ENCODE peak calls at places on chromosome 13, in five cellular contexts. One of them, this sample, is unnamed.

GRCh38 chr13:109253316-109253715 is 533.1 kb downstream of the IRS2 start:
- DNase-seq in Peyer's patch: no peak
- DNase-seq in uterus: no peak
- DNase-seq in A549: no peak
- DNase-seq in thyroid gland: no peak
- DNase-seq in this sample: no peak

GRCh38 chr13:68719815-68720214 is 1387.8 kb upstream of the ATXN8OS start:
- DNase-seq in A549: no peak
- DNase-seq in Peyer's patch: no peak
- DNase-seq in uterus: no peak
- DNase-seq in thyroid gland: no peak
- DNase-seq in this sample: no peak

GRCh38 chr13:42752731-42753130 is 28.7 kb upstream of the FAM216B start:
- DNase-seq in uterus: no peak
- DNase-seq in thyroid gland: no peak
- DNase-seq in A549: no peak
- DNase-seq in Peyer's patch: no peak
- DNase-seq in this sample: no peak

GRCh38 chr13:73937420-73937819 is 196.8 kb downstream of the KLF12 start:
- DNase-seq in uterus: no peak
- DNase-seq in Peyer's patch: no peak
- DNase-seq in thyroid gland: no peak
- DNase-seq in A549: no peak
- DNase-seq in this sample: no peak

GRCh38 chr13:46562152-46562551 is 9.2 kb downstream of the LRCH1 start:
- DNase-seq in Peyer's patch: no peak
- DNase-seq in A549: no peak
- DNase-seq in uterus: no peak
- DNase-seq in thyroid gland: no peak
- DNase-seq in this sample: no peak

GRCh38 chr13:99929866-99930265 is 41.7 kb downstream of the ZIC5 start:
- DNase-seq in A549: no peak
- DNase-seq in thyroid gland: no peak
- DNase-seq in uterus: no peak
- DNase-seq in Peyer's patch: no peak
- DNase-seq in this sample: no peak

GRCh38 chr13:80737513-80737912 is 396.6 kb upstream of the SPRY2 start:
- DNase-seq in Peyer's patch: no peak
- DNase-seq in thyroid gland: no peak
- DNase-seq in A549: no peak
- DNase-seq in uterus: no peak
- DNase-seq in this sample: no peak

GRCh38 chr13:48304132-48304876 is 753 bp downstream of the RB1 start:
- DNase-seq in uterus: no peak
- DNase-seq in A549: peak; percentile 22
- DNase-seq in Peyer's patch: peak; percentile 78
- DNase-seq in thyroid gland: peak; percentile 40
- DNase-seq in this sample: peak; percentile 72

GRCh38 chr13:101681834-101682233 is 229.4 kb downstream of the ITGBL1 start:
- DNase-seq in thyroid gland: no peak
- DNase-seq in Peyer's patch: no peak
- DNase-seq in A549: no peak
- DNase-seq in uterus: no peak
- DNase-seq in this sample: no peak

GRCh38 chr13:105047676-105048295 is 1487.7 kb downstream of the EFNB2 start:
- DNase-seq in thyroid gland: peak; percentile 27
- DNase-seq in Peyer's patch: no peak
- DNase-seq in uterus: no peak
- DNase-seq in A549: no peak
- DNase-seq in this sample: no peak

GRCh38 chr13:97058417-97058816 is 64.1 kb upstream of the OXGR1 start:
- DNase-seq in uterus: no peak
- DNase-seq in Peyer's patch: no peak
- DNase-seq in thyroid gland: no peak
- DNase-seq in A549: no peak
- DNase-seq in this sample: no peak

GRCh38 chr13:87244256-87244870 is 426.8 kb upstream of the SLITRK5 start:
- DNase-seq in Peyer's patch: no peak
- DNase-seq in A549: no peak
- DNase-seq in uterus: no peak
- DNase-seq in thyroid gland: no peak
- DNase-seq in this sample: no peak

GRCh38 chr13:29227560-29227959 is 367.9 kb downstream of the SLC7A1 start:
- DNase-seq in Peyer's patch: no peak
- DNase-seq in A549: no peak
- DNase-seq in thyroid gland: no peak
- DNase-seq in uterus: no peak
- DNase-seq in this sample: no peak

GRCh38 chr13:59666504-59666903 is 497.2 kb downstream of the DIAPH3 start:
- DNase-seq in Peyer's patch: no peak
- DNase-seq in thyroid gland: no peak
- DNase-seq in uterus: no peak
- DNase-seq in A549: no peak
- DNase-seq in this sample: no peak

GRCh38 chr13:52067237-52067636 is 42.7 kb downstream of the UTP14C start:
- DNase-seq in A549: peak; percentile 21
- DNase-seq in thyroid gland: no peak
- DNase-seq in Peyer's patch: no peak
- DNase-seq in uterus: no peak
- DNase-seq in this sample: no peak

GRCh38 chr13:112784811-112785418 is 95.1 kb downstream of the ATP11A start:
- DNase-seq in thyroid gland: no peak
- DNase-seq in A549: no peak
- DNase-seq in Peyer's patch: no peak
- DNase-seq in uterus: no peak
- DNase-seq in this sample: no peak

GRCh38 chr13:38376551-38376950 is 26.9 kb downstream of the UFM1 start:
- DNase-seq in uterus: no peak
- DNase-seq in thyroid gland: no peak
- DNase-seq in Peyer's patch: no peak
- DNase-seq in A549: no peak
- DNase-seq in this sample: no peak

GRCh38 chr13:94967183-94968039 is 255.1 kb upstream of the SOX21 start:
- DNase-seq in A549: peak; percentile 38
- DNase-seq in Peyer's patch: no peak
- DNase-seq in uterus: no peak
- DNase-seq in thyroid gland: no peak
- DNase-seq in this sample: no peak

GRCh38 chr13:50387124-50387581 is 371.9 kb downstream of the KCNRG start:
- DNase-seq in Peyer's patch: peak; percentile 49
- DNase-seq in thyroid gland: peak; percentile 81
- DNase-seq in uterus: peak; percentile 34
- DNase-seq in A549: no peak
- DNase-seq in this sample: no peak

GRCh38 chr13:44283598-44283997 is 90.0 kb upstream of the SERP2 start:
- DNase-seq in A549: no peak
- DNase-seq in Peyer's patch: no peak
- DNase-seq in uterus: no peak
- DNase-seq in thyroid gland: no peak
- DNase-seq in this sample: no peak

GRCh38 chr13:44207476-44207875 is 166.1 kb upstream of the SERP2 start:
- DNase-seq in Peyer's patch: no peak
- DNase-seq in thyroid gland: no peak
- DNase-seq in uterus: no peak
- DNase-seq in A549: no peak
- DNase-seq in this sample: no peak

GRCh38 chr13:99431927-99432636 is 69.2 kb upstream of the TM9SF2 start:
- DNase-seq in thyroid gland: no peak
- DNase-seq in A549: no peak
- DNase-seq in uterus: no peak
- DNase-seq in Peyer's patch: peak; percentile 49
- DNase-seq in this sample: no peak

GRCh38 chr13:18962168-18962734 is 219.4 kb downstream of the TUBA3C start:
- DNase-seq in A549: no peak
- DNase-seq in thyroid gland: no peak
- DNase-seq in uterus: no peak
- DNase-seq in Peyer's patch: no peak
- DNase-seq in this sample: no peak

GRCh38 chr13:103973740-103974139 is 907.5 kb upstream of the SLC10A2 start:
- DNase-seq in uterus: no peak
- DNase-seq in A549: no peak
- DNase-seq in thyroid gland: no peak
- DNase-seq in Peyer's patch: no peak
- DNase-seq in this sample: no peak

GRCh38 chr13:72244788-72245187 is 377.8 kb upstream of the DACH1 start:
- DNase-seq in uterus: no peak
- DNase-seq in thyroid gland: no peak
- DNase-seq in Peyer's patch: no peak
- DNase-seq in A549: no peak
- DNase-seq in this sample: no peak

GRCh38 chr13:92719868-92720267 is 506.7 kb upstream of the GPC6 start:
- DNase-seq in thyroid gland: no peak
- DNase-seq in A549: no peak
- DNase-seq in Peyer's patch: no peak
- DNase-seq in uterus: no peak
- DNase-seq in this sample: no peak

GRCh38 chr13:94014461-94014860 is 465.0 kb downstream of the DCT start:
- DNase-seq in A549: no peak
- DNase-seq in uterus: no peak
- DNase-seq in Peyer's patch: no peak
- DNase-seq in thyroid gland: no peak
- DNase-seq in this sample: no peak

GRCh38 chr13:23547000-23547590 is 23.1 kb upstream of the TNFRSF19 start:
- DNase-seq in A549: no peak
- DNase-seq in thyroid gland: peak; percentile 51
- DNase-seq in Peyer's patch: no peak
- DNase-seq in uterus: peak; percentile 25
- DNase-seq in this sample: peak; percentile 75

GRCh38 chr13:49760555-49760954 is 31.9 kb downstream of the KPNA3 start:
- DNase-seq in thyroid gland: no peak
- DNase-seq in A549: no peak
- DNase-seq in uterus: no peak
- DNase-seq in Peyer's patch: no peak
- DNase-seq in this sample: no peak

GRCh38 chr13:102128216-102128800 is 273.5 kb downstream of the FGF14 start:
- DNase-seq in uterus: no peak
- DNase-seq in Peyer's patch: no peak
- DNase-seq in A549: no peak
- DNase-seq in thyroid gland: peak; percentile 34
- DNase-seq in this sample: no peak

DNA sequence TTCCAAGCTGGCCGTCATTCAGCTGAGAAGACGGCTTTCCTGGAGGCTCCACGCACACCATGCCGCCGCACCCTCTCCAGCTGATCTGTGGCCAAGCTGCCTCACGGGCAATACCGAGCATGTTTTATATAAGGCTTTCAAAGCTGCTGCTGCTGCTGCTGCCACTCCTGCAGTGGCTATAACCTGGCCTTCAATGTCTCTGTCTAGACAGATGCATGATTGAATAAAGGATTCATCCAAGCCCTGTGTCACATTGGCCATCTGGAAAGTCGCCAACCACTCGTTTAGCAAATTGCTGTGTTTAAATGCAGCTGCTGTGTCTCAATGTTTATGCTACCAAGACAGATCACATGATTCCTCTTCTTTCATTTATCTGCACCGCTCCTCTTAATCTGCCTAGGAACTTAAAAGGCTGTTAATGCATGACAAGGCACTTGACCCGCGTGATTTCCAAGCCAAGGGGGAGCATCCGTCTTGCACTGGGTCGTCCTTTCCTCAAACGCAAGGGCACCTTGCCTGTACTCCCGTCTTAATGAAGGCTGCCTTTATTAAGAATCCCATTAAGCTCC is 114.3 kb downstream of the TEX26 start:
- DNase-seq in thyroid gland: peak; percentile 47
- DNase-seq in Peyer's patch: no peak
- DNase-seq in A549: no peak
- DNase-seq in uterus: peak; percentile 50
- DNase-seq in this sample: peak; percentile 68
- TF ChIP-seq POLR2A in thyroid gland: no peak
- TF ChIP-seq POLR2A in Peyer's patch: no peak
- TF ChIP-seq POLR2A in A549: no peak
- TF ChIP-seq POLR2A in uterus: no peak
- TF ChIP-seq POLR2A in this sample: no peak

GRCh38 chr13:54787754-54788153 is 1759.1 kb downstream of the OLFM4 start:
- DNase-seq in Peyer's patch: no peak
- DNase-seq in thyroid gland: no peak
- DNase-seq in A549: no peak
- DNase-seq in uterus: no peak
- DNase-seq in this sample: no peak
- H3K4me3 ChIP-seq in Peyer's patch: no peak overlapping the region
- H3K4me3 ChIP-seq in thyroid gland: no peak overlapping the region
- H3K4me3 ChIP-seq in A549: no peak overlapping the region
- H3K4me3 ChIP-seq in uterus: no peak overlapping the region
- H3K4me3 ChIP-seq in this sample: no peak overlapping the region

GRCh38 chr13:40582531-40582930 is 83.9 kb downstream of the FOXO1 start:
- DNase-seq in uterus: no peak
- DNase-seq in A549: no peak
- DNase-seq in Peyer's patch: no peak
- DNase-seq in thyroid gland: no peak
- DNase-seq in this sample: no peak
- H3K4me1 ChIP-seq in uterus: no peaks in the 10 kb centered on the region
- H3K4me1 ChIP-seq in A549: no peaks in the 10 kb centered on the region
- H3K4me1 ChIP-seq in Peyer's patch: no peaks in the 10 kb centered on the region
- H3K4me1 ChIP-seq in thyroid gland: peaks cover 73% of the 10 kb centered on the region
- H3K4me1 ChIP-seq in this sample: peaks cover 62% of the 10 kb centered on the region

GRCh38 chr13:79407349-79407979 is 1.4 kb upstream of the RBM26 start:
- DNase-seq in Peyer's patch: no peak
- DNase-seq in A549: no peak
- DNase-seq in thyroid gland: no peak
- DNase-seq in uterus: no peak
- DNase-seq in this sample: no peak

GRCh38 chr13:79404985-79405384 is 1.1 kb downstream of the RBM26 start:
- DNase-seq in thyroid gland: no peak
- DNase-seq in A549: no peak
- DNase-seq in uterus: no peak
- DNase-seq in Peyer's patch: peak; percentile 18
- DNase-seq in this sample: no peak

GRCh38 chr13:79405501-79405830 is 589 bp downstream of the RBM26 start:
- DNase-seq in uterus: no peak
- DNase-seq in thyroid gland: no peak
- DNase-seq in A549: peak; percentile 25
- DNase-seq in Peyer's patch: peak; percentile 19
- DNase-seq in this sample: peak; percentile 63

GRCh38 chr13:79406597-79406908 is 498 bp upstream of the RBM26 start:
- DNase-seq in uterus: no peak
- DNase-seq in Peyer's patch: no peak
- DNase-seq in A549: no peak
- DNase-seq in thyroid gland: no peak
- DNase-seq in this sample: no peak

DNA sequence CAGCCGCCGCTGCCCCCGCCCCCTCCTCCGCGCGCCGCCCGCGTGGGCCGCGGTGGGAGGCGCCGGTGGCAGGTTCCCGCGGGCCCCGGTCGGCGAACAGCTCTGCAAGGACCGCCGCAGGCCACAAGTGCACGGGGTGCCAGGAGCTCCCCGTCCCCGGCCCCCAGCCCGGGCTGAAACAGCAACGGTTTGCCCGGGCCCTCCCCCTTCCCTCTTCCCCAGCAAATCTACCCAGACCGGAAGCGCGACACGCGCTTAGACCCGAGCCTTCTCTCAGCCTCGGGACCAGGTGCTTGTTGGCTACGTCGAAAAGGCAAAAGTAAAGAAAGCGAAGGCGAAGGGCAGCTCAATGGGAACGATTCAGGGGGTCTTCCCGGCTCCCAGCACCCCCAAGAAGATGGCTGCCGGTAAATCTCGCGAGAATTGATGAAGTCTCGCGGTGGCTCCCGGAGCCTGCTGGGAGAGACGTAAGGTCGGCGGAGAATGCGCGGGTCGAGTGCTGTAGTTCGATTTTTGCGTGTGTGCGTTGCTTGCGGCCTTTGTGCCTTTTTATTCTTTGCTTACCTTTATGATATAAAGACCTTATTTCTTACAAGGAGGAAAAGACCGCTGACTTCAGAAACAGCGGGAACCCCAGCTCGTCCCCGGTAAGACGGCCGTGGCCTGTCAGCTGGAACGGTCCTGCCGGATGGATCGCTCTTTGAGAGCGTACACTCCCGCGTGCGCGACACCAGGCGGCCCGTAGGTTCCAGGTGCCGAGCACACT is at the start of gene RBM26:
- DNase-seq in uterus: peak; percentile 94
- DNase-seq in thyroid gland: peak; percentile 92
- DNase-seq in A549: peak; percentile 92
- DNase-seq in Peyer's patch: peak; percentile 89
- DNase-seq in this sample: peak; percentile 96
- TF ChIP-seq POLR2A in uterus: peak; percentile 47
- TF ChIP-seq POLR2A in thyroid gland: no peak
- TF ChIP-seq POLR2A in A549: peak; percentile 72
- TF ChIP-seq POLR2A in Peyer's patch: no peak
- TF ChIP-seq POLR2A in this sample: peak; percentile 69

This sample was measured in sigmoid colon.